ENCODE peak calls at places on chromosomes 12 and 14, in eight cellular contexts. D, M, B, Z, Y, X, N and H are unnamed samples.

GRCh38 chr12:109761631-109761950 is 48.0 kb downstream of the FAM222A start:
- DNase-seq in D (peak; percentile 11), M (peak; percentile 74), B (no peak), Z (no peak), Y (no peak), X (no peak), N (peak; percentile 11), H (no peak)

GRCh38 chr14:64707661-64708060 is 3.4 kb downstream of the PLEKHG3 start:
- DNase-seq in D (no peak), M (peak; percentile 76), B (peak; percentile 85), Z (peak; percentile 75), Y (no peak), X (no peak), N (no peak), H (no peak)

GRCh38 chr14:57883061-57883460 is 17.2 kb upstream of the SLC35F4 start:
- DNase-seq in D (no peak), M (no peak), B (no peak), Z (no peak), Y (no peak), X (no peak), N (no peak), H (no peak)

GRCh38 chr12:111405856-111406473 is at the start of gene SH2B3:
- DNase-seq in D (no peak), M (peak; percentile 90), B (peak; percentile 48), Z (peak; percentile 62), Y (no peak), X (no peak), N (no peak), H (no peak)

GRCh38 chr14:103543721-103544626 is 15.0 kb downstream of the TRMT61A start:
- DNase-seq in D (no peak), M (no peak), B (no peak), Z (no peak), Y (peak; percentile 64), X (no peak), N (no peak), H (no peak)

GRCh38 chr12:123107926-123108681 is 42.8 kb downstream of the PITPNM2 start:
- DNase-seq in D (no peak), M (no peak), B (no peak), Z (no peak), Y (no peak), X (no peak), N (no peak), H (no peak)

GRCh38 chr12:99704458-99704857 is 56.9 kb downstream of the GARIN6 start:
- DNase-seq in D (no peak), M (no peak), B (no peak), Z (no peak), Y (no peak), X (no peak), N (no peak), H (no peak)

GRCh38 chr12:124609041-124609984 is 41.9 kb upstream of the NCOR2 start:
- DNase-seq in D (peak; percentile 96), M (peak; percentile 97), B (peak; percentile 34), Z (peak; percentile 36), Y (peak; percentile 90), X (peak; percentile 72), N (peak; percentile 99), H (peak; percentile 53)

GRCh38 chr14:62213516-62213915 is 451.3 kb downstream of the SNAPC1 start:
- DNase-seq in D (no peak), M (no peak), B (peak; percentile 83), Z (no peak), Y (no peak), X (no peak), N (no peak), H (no peak)

GRCh38 chr14:20516921-20517320 is 11.6 kb downstream of the RNASE10 start:
- DNase-seq in D (no peak), M (no peak), B (peak; percentile 89), Z (no peak), Y (no peak), X (no peak), N (no peak), H (no peak)

GRCh38 chr12:1357171-1357570 is 237.2 kb downstream of the FBXL14 start:
- DNase-seq in D (no peak), M (no peak), B (peak; percentile 60), Z (no peak), Y (no peak), X (no peak), N (no peak), H (no peak)

GRCh38 chr12:54611715-54612116 is 23.0 kb downstream of the LACRT start:
- DNase-seq in D (no peak), M (peak; percentile 62), B (no peak), Z (no peak), Y (no peak), X (no peak), N (no peak), H (no peak)

GRCh38 chr12:25994252-25994651 is 35.8 kb downstream of the RASSF8 start:
- DNase-seq in D (no peak), M (no peak), B (peak; percentile 96), Z (no peak), Y (no peak), X (no peak), N (no peak), H (no peak)

GRCh38 chr12:85633491-85633890 is 202.7 kb downstream of the RASSF9 start:
- DNase-seq in D (no peak), M (no peak), B (no peak), Z (no peak), Y (no peak), X (no peak), N (no peak), H (no peak)

GRCh38 chr12:68805592-68806120 is 2.3 kb upstream of the MDM2 start:
- DNase-seq in D (no peak), M (no peak), B (peak; percentile 58), Z (no peak), Y (no peak), X (no peak), N (no peak), H (no peak)

DNA sequence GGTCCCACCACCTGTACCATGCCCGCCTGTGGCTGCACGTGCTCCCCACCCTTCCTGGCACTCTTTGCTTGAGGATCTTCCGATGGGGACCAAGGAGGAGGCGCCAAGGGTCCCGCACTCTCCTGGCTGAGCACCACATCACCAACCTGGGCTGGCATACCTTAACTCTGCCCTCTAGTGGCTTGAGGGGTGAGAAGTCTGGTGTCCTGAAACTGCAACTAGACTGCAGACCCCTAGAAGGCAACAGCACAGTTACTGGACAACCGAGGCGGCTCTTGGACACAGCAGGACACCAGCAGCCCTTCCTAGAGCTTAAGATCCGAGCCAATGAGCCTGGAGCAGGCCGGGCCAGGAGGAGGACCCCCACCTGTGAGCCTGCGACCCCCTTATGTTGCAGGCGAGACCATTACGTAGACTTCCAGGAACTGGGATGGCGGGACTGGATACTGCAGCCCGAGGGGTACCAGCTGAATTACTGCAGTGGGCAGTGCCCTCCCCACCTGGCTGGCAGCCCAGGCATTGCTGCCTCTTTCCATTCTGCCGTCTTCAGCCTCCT is 1.1 kb downstream of the INHBE start:
- DNase-seq in D (no peak), M (no peak), B (peak; percentile 44), Z (peak; percentile 53), Y (no peak), X (no peak), N (no peak), H (no peak)
- H3K4me3 ChIP-seq in D (no peak overlapping the region), M (no peak overlapping the region), B (no peak overlapping the region), Z (peak overlapping the region; percentile 7), Y (no peak overlapping the region), X (no peak overlapping the region), N (no peak overlapping the region), H (no peak overlapping the region)

DNA sequence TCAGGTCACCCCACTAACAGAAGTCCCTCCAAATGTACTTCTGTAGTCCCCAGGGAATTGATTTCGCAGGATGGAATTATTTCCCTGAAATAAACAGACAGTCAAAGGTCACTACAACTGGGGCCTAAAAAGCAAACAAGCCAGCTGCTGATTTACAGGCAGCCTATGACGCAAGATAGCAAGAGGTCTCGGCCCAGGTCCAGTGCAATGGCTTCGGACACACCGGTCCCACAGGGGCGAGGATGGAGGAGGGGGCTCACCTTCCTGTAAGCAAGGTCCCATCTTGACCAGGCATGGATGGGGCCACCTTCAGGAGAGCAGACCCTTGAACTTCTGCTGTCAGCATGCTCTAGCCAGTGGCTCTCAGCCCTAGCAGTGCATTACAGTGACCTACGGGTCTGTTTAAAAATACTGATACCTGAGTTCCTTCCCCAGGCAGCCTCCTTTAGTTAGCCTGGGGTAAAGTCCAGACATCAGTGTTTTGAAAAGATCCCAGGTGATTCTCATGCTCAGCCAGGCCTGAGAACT is 18.1 kb downstream of the NUAK1 start:
- DNase-seq in D (peak; percentile 28), M (no peak), B (no peak), Z (no peak), Y (no peak), X (peak; percentile 69), N (no peak), H (no peak)
- TF ChIP-seq POLR2A in D (no peak), M (no peak), B (no peak), Z (no peak), Y (no peak), X (no peak), N (no peak), H (no peak)

DNA sequence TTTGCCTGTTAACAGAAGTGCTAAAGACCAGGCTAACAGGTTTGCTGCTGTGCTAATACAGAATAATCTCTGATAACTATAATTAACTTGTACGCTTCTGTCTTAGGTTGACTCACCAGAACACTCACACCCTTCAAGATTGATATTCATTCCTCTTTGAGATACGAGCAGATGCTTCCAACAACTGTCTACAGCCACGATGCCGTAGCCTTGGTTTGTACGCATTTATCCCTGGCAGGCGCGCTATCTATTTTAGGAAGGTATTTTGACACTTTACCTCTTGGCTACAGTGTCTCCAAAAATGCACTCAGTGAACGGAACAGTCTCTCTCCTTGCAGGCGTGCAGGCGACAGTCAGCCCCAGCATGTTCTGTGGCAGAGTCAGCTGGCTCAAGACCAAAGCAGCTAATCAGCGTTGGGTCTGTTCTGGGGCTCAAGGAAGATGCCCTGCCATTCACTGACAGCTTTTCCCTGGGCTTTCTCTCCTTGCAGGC is 146.4 kb upstream of the PRICKLE1 start:
- DNase-seq in D (no peak), M (no peak), B (no peak), Z (no peak), Y (no peak), X (no peak), N (no peak), H (no peak)
- H3K4me3 ChIP-seq in D (no peak overlapping the region), M (no peak overlapping the region), B (no peak overlapping the region), Z (no peak overlapping the region), Y (no peak overlapping the region), X (no peak overlapping the region), N (no peak overlapping the region), H (no peak overlapping the region)

DNA sequence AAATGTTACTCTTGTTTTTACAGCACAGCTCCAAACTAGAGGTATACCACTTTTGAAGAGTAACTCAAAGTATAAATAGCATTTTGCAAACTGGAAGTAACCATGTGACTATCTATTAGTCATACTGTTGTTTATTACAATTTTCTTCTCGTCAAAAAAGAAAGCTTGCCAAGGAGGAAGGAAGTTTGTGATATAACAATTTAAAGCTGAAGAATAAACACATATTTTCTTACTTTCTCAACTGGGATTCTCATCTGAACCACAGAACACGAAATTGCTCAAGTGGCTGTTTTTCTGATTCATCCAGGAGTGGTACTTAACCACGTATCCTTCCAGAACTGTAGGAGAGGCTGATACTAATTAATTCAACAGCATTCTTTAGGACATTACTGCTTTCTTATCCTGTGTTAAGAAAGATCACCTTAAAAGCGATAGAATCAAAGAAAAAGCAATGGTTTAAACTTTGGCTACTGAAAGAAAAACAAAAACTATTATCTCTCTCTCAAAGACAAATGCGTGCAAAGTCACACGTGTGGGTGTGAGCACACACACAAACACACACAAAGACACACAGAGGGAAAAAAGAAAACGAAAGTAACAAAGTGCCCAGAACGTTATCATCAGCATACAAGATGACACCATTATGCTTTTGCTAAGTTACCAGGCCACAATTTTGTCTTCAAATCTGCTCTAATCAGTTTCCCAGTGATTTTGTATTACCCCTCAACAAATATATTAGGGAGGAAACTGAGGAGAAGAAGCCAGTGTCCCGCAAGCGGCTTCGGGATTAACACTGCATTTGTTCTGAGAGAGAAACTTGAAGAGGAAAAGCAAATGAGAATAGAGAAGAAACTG is at the start of gene CLEC2B:
- DNase-seq in D (no peak), M (no peak), B (peak; percentile 85), Z (no peak), Y (peak; percentile 34), X (no peak), N (no peak), H (no peak)
- TF ChIP-seq POLR2A in D (peak; percentile 47), M (no peak), B (no peak), Z (no peak), Y (peak; percentile 48), X (peak; percentile 6), N (no peak), H (peak; percentile 34)